ENCODE peak calls at places on chromosomes 5 and 9, in seven cellular contexts. One of them, this sample, is unnamed.

GRCh38 chr5:71877511-71877910 is 158.4 kb downstream of the CARTPT start:
- DNase-seq in adrenal gland: no peak
- DNase-seq in psoas muscle: no peak
- DNase-seq in transverse colon: no peak
- DNase-seq in lower lobe of right lung: no peak
- DNase-seq in pancreas: no peak
- DNase-seq in right atrium auricular region: no peak
- DNase-seq in this sample: no peak

GRCh38 chr9:77956555-77956954 is 75.1 kb downstream of the GNAQ start:
- DNase-seq in adrenal gland: no peak
- DNase-seq in psoas muscle: no peak
- DNase-seq in transverse colon: no peak
- DNase-seq in lower lobe of right lung: no peak
- DNase-seq in pancreas: no peak
- DNase-seq in right atrium auricular region: no peak
- DNase-seq in this sample: no peak

GRCh38 chr9:95626885-95627558 is 110.3 kb upstream of the PTCH1 start:
- DNase-seq in adrenal gland: peak; percentile 60
- DNase-seq in psoas muscle: peak; percentile 81
- DNase-seq in transverse colon: peak; percentile 49
- DNase-seq in lower lobe of right lung: peak; percentile 57
- DNase-seq in pancreas: no peak
- DNase-seq in right atrium auricular region: peak; percentile 63
- DNase-seq in this sample: no peak

GRCh38 chr9:73026375-73026774 is 73.5 kb upstream of the ALDH1A1 start:
- DNase-seq in adrenal gland: no peak
- DNase-seq in psoas muscle: no peak
- DNase-seq in transverse colon: no peak
- DNase-seq in lower lobe of right lung: no peak
- DNase-seq in pancreas: no peak
- DNase-seq in right atrium auricular region: no peak
- DNase-seq in this sample: peak; percentile 22

GRCh38 chr5:138850854-138851253 is 24.3 kb downstream of the LRRTM2 start:
- DNase-seq in adrenal gland: no peak
- DNase-seq in psoas muscle: no peak
- DNase-seq in transverse colon: no peak
- DNase-seq in lower lobe of right lung: no peak
- DNase-seq in pancreas: no peak
- DNase-seq in right atrium auricular region: no peak
- DNase-seq in this sample: no peak

GRCh38 chr9:27377811-27378345 is 80.9 kb upstream of the EQTN start:
- DNase-seq in adrenal gland: no peak
- DNase-seq in psoas muscle: no peak
- DNase-seq in transverse colon: no peak
- DNase-seq in lower lobe of right lung: no peak
- DNase-seq in pancreas: no peak
- DNase-seq in right atrium auricular region: no peak
- DNase-seq in this sample: peak; percentile 57

GRCh38 chr5:19322716-19323485 is 665.1 kb downstream of the CDH18 start:
- DNase-seq in adrenal gland: peak; percentile 79
- DNase-seq in psoas muscle: no peak
- DNase-seq in transverse colon: no peak
- DNase-seq in lower lobe of right lung: no peak
- DNase-seq in pancreas: no peak
- DNase-seq in right atrium auricular region: no peak
- DNase-seq in this sample: no peak

GRCh38 chr9:125910286-125910685 is 163.1 kb downstream of the PBX3 start:
- DNase-seq in adrenal gland: no peak
- DNase-seq in psoas muscle: no peak
- DNase-seq in transverse colon: no peak
- DNase-seq in lower lobe of right lung: no peak
- DNase-seq in pancreas: no peak
- DNase-seq in right atrium auricular region: no peak
- DNase-seq in this sample: no peak

GRCh38 chr5:105640328-105640727 is 2030.4 kb downstream of the EFNA5 start:
- DNase-seq in adrenal gland: no peak
- DNase-seq in psoas muscle: no peak
- DNase-seq in transverse colon: no peak
- DNase-seq in lower lobe of right lung: no peak
- DNase-seq in pancreas: no peak
- DNase-seq in right atrium auricular region: no peak
- DNase-seq in this sample: no peak

GRCh38 chr9:96186601-96187011 is 115.4 kb downstream of the HSD17B3 start:
- DNase-seq in adrenal gland: no peak
- DNase-seq in psoas muscle: no peak
- DNase-seq in transverse colon: peak; percentile 75
- DNase-seq in lower lobe of right lung: peak; percentile 84
- DNase-seq in pancreas: no peak
- DNase-seq in right atrium auricular region: no peak
- DNase-seq in this sample: no peak

GRCh38 chr9:94919376-94920098 is 193.0 kb downstream of the AOPEP start:
- DNase-seq in adrenal gland: no peak
- DNase-seq in psoas muscle: no peak
- DNase-seq in transverse colon: no peak
- DNase-seq in lower lobe of right lung: peak; percentile 57
- DNase-seq in pancreas: no peak
- DNase-seq in right atrium auricular region: no peak
- DNase-seq in this sample: no peak

GRCh38 chr9:137607141-137607857 is 1.8 kb downstream of the ARRDC1 start:
- DNase-seq in adrenal gland: no peak
- DNase-seq in psoas muscle: no peak
- DNase-seq in transverse colon: no peak
- DNase-seq in lower lobe of right lung: no peak
- DNase-seq in pancreas: no peak
- DNase-seq in right atrium auricular region: no peak
- DNase-seq in this sample: no peak

GRCh38 chr9:128118472-128118857 is 9.1 kb downstream of the PTGES2 start:
- DNase-seq in adrenal gland: peak; percentile 7
- DNase-seq in psoas muscle: no peak
- DNase-seq in transverse colon: peak; percentile 4
- DNase-seq in lower lobe of right lung: no peak
- DNase-seq in pancreas: peak; percentile 16
- DNase-seq in right atrium auricular region: no peak
- DNase-seq in this sample: no peak

GRCh38 chr5:83720805-83721431 is at the start of gene HAPLN1:
- DNase-seq in adrenal gland: no peak
- DNase-seq in psoas muscle: no peak
- DNase-seq in transverse colon: no peak
- DNase-seq in lower lobe of right lung: no peak
- DNase-seq in pancreas: no peak
- DNase-seq in right atrium auricular region: no peak
- DNase-seq in this sample: no peak

GRCh38 chr5:109413463-109413862 is 3.7 kb upstream of the PJA2 start:
- DNase-seq in adrenal gland: no peak
- DNase-seq in psoas muscle: no peak
- DNase-seq in transverse colon: peak; percentile 20
- DNase-seq in lower lobe of right lung: no peak
- DNase-seq in pancreas: peak; percentile 45
- DNase-seq in right atrium auricular region: no peak
- DNase-seq in this sample: no peak

GRCh38 chr5:133423618-133424282 is 188.6 kb downstream of the FSTL4 start:
- DNase-seq in adrenal gland: peak; percentile 72
- DNase-seq in psoas muscle: peak; percentile 83
- DNase-seq in transverse colon: peak; percentile 73
- DNase-seq in lower lobe of right lung: peak; percentile 80
- DNase-seq in pancreas: peak; percentile 48
- DNase-seq in right atrium auricular region: peak; percentile 62
- DNase-seq in this sample: peak; percentile 69

GRCh38 chr9:13942695-13943094 is 371.2 kb downstream of the NFIB start:
- DNase-seq in adrenal gland: no peak
- DNase-seq in psoas muscle: no peak
- DNase-seq in transverse colon: no peak
- DNase-seq in lower lobe of right lung: no peak
- DNase-seq in pancreas: no peak
- DNase-seq in right atrium auricular region: no peak
- DNase-seq in this sample: no peak

GRCh38 chr5:14727428-14727865 is 62.9 kb downstream of the OTULIN start:
- DNase-seq in adrenal gland: peak; percentile 73
- DNase-seq in psoas muscle: peak; percentile 84
- DNase-seq in transverse colon: peak; percentile 79
- DNase-seq in lower lobe of right lung: peak; percentile 78
- DNase-seq in pancreas: peak; percentile 67
- DNase-seq in right atrium auricular region: peak; percentile 85
- DNase-seq in this sample: no peak

GRCh38 chr5:153767221-153768218 is 271.2 kb downstream of the FAM114A2 start:
- DNase-seq in adrenal gland: no peak
- DNase-seq in psoas muscle: no peak
- DNase-seq in transverse colon: no peak
- DNase-seq in lower lobe of right lung: no peak
- DNase-seq in pancreas: no peak
- DNase-seq in right atrium auricular region: no peak
- DNase-seq in this sample: no peak

GRCh38 chr5:148934895-148935400 is 108.5 kb downstream of the ADRB2 start:
- DNase-seq in adrenal gland: no peak
- DNase-seq in psoas muscle: no peak
- DNase-seq in transverse colon: no peak
- DNase-seq in lower lobe of right lung: no peak
- DNase-seq in pancreas: no peak
- DNase-seq in right atrium auricular region: no peak
- DNase-seq in this sample: no peak

GRCh38 chr9:93505518-93506123 is 52.2 kb upstream of the FAM120AOS start:
- DNase-seq in adrenal gland: no peak
- DNase-seq in psoas muscle: no peak
- DNase-seq in transverse colon: no peak
- DNase-seq in lower lobe of right lung: no peak
- DNase-seq in pancreas: no peak
- DNase-seq in right atrium auricular region: no peak
- DNase-seq in this sample: no peak

GRCh38 chr5:120817044-120817985 is 353.2 kb downstream of the PRR16 start:
- DNase-seq in adrenal gland: no peak
- DNase-seq in psoas muscle: no peak
- DNase-seq in transverse colon: no peak
- DNase-seq in lower lobe of right lung: no peak
- DNase-seq in pancreas: no peak
- DNase-seq in right atrium auricular region: no peak
- DNase-seq in this sample: no peak

GRCh38 chr5:88245893-88246244 is 22.8 kb downstream of the TMEM161B start:
- DNase-seq in adrenal gland: no peak
- DNase-seq in psoas muscle: no peak
- DNase-seq in transverse colon: no peak
- DNase-seq in lower lobe of right lung: no peak
- DNase-seq in pancreas: no peak
- DNase-seq in right atrium auricular region: no peak
- DNase-seq in this sample: no peak

GRCh38 chr9:6414291-6414690 is 1.3 kb downstream of the UHRF2 start:
- DNase-seq in adrenal gland: peak; percentile 26
- DNase-seq in psoas muscle: no peak
- DNase-seq in transverse colon: no peak
- DNase-seq in lower lobe of right lung: no peak
- DNase-seq in pancreas: no peak
- DNase-seq in right atrium auricular region: no peak
- DNase-seq in this sample: no peak

GRCh38 chr5:156367602-156368001 is 40.6 kb downstream of the SGCD start:
- DNase-seq in adrenal gland: peak; percentile 84
- DNase-seq in psoas muscle: peak; percentile 69
- DNase-seq in transverse colon: no peak
- DNase-seq in lower lobe of right lung: no peak
- DNase-seq in pancreas: no peak
- DNase-seq in right atrium auricular region: peak; percentile 62
- DNase-seq in this sample: no peak

GRCh38 chr5:138603521-138603920 is 28.3 kb upstream of the HSPA9 start:
- DNase-seq in adrenal gland: no peak
- DNase-seq in psoas muscle: no peak
- DNase-seq in transverse colon: no peak
- DNase-seq in lower lobe of right lung: no peak
- DNase-seq in pancreas: no peak
- DNase-seq in right atrium auricular region: no peak
- DNase-seq in this sample: no peak

GRCh38 chr9:131642496-131643083 is 97.3 kb downstream of the PRRT1B start:
- DNase-seq in adrenal gland: no peak
- DNase-seq in psoas muscle: no peak
- DNase-seq in transverse colon: no peak
- DNase-seq in lower lobe of right lung: no peak
- DNase-seq in pancreas: no peak
- DNase-seq in right atrium auricular region: no peak
- DNase-seq in this sample: no peak

GRCh38 chr9:131636593-131636992 is 91.3 kb downstream of the PRRT1B start:
- DNase-seq in adrenal gland: no peak
- DNase-seq in psoas muscle: no peak
- DNase-seq in transverse colon: no peak
- DNase-seq in lower lobe of right lung: no peak
- DNase-seq in pancreas: no peak
- DNase-seq in right atrium auricular region: no peak
- DNase-seq in this sample: no peak

GRCh38 chr9:131640438-131641181 is 95.3 kb downstream of the PRRT1B start:
- DNase-seq in adrenal gland: no peak
- DNase-seq in psoas muscle: no peak
- DNase-seq in transverse colon: no peak
- DNase-seq in lower lobe of right lung: no peak
- DNase-seq in pancreas: no peak
- DNase-seq in right atrium auricular region: no peak
- DNase-seq in this sample: no peak

GRCh38 chr9:131641618-131642495 is 96.5 kb downstream of the PRRT1B start:
- DNase-seq in adrenal gland: no peak
- DNase-seq in psoas muscle: no peak
- DNase-seq in transverse colon: peak; percentile 68
- DNase-seq in lower lobe of right lung: no peak
- DNase-seq in pancreas: no peak
- DNase-seq in right atrium auricular region: no peak
- DNase-seq in this sample: no peak

GRCh38 chr9:131639771-131640437 is 94.6 kb downstream of the PRRT1B start:
- DNase-seq in adrenal gland: no peak
- DNase-seq in psoas muscle: no peak
- DNase-seq in transverse colon: no peak
- DNase-seq in lower lobe of right lung: no peak
- DNase-seq in pancreas: no peak
- DNase-seq in right atrium auricular region: no peak
- DNase-seq in this sample: no peak
- H3K36me3 ChIP-seq in adrenal gland: no peaks in the 10 kb centered on the region
- H3K36me3 ChIP-seq in psoas muscle: peaks cover 2% of the 10 kb centered on the region
- H3K36me3 ChIP-seq in transverse colon: no peaks in the 10 kb centered on the region
- H3K36me3 ChIP-seq in lower lobe of right lung: peaks cover 55% of the 10 kb centered on the region
- H3K36me3 ChIP-seq in pancreas: peaks cover 5% of the 10 kb centered on the region
- H3K36me3 ChIP-seq in right atrium auricular region: peaks cover 30% of the 10 kb centered on the region
- H3K36me3 ChIP-seq in this sample: peaks cover 46% of the 10 kb centered on the region

GRCh38 chr9:120544441-120544840 is 35.5 kb downstream of the CDK5RAP2 start:
- DNase-seq in adrenal gland: no peak
- DNase-seq in psoas muscle: peak; percentile 74
- DNase-seq in transverse colon: no peak
- DNase-seq in lower lobe of right lung: no peak
- DNase-seq in pancreas: no peak
- DNase-seq in right atrium auricular region: no peak
- DNase-seq in this sample: no peak
- TF ChIP-seq CTCF in adrenal gland: no peak
- TF ChIP-seq CTCF in psoas muscle: no peak
- TF ChIP-seq CTCF in transverse colon: no peak
- TF ChIP-seq CTCF in lower lobe of right lung: no peak
- TF ChIP-seq CTCF in pancreas: no peak
- TF ChIP-seq CTCF in right atrium auricular region: no peak
- TF ChIP-seq CTCF in this sample: no peak

GRCh38 chr9:124357591-124358361 is 57.5 kb downstream of the PSMB7 start:
- DNase-seq in adrenal gland: no peak
- DNase-seq in psoas muscle: no peak
- DNase-seq in transverse colon: no peak
- DNase-seq in lower lobe of right lung: no peak
- DNase-seq in pancreas: no peak
- DNase-seq in right atrium auricular region: no peak
- DNase-seq in this sample: peak; percentile 16
- H3K36me3 ChIP-seq in adrenal gland: no peaks in the 10 kb centered on the region
- H3K36me3 ChIP-seq in psoas muscle: peaks cover 7% of the 10 kb centered on the region
- H3K36me3 ChIP-seq in transverse colon: peaks cover 6% of the 10 kb centered on the region
- H3K36me3 ChIP-seq in lower lobe of right lung: peaks cover 48% of the 10 kb centered on the region
- H3K36me3 ChIP-seq in pancreas: peaks cover 11% of the 10 kb centered on the region
- H3K36me3 ChIP-seq in right atrium auricular region: peaks cover 18% of the 10 kb centered on the region
- H3K36me3 ChIP-seq in this sample: peaks cover 28% of the 10 kb centered on the region

GRCh38 chr9:99819484-99820329 is 2.0 kb upstream of the NR4A3 start:
- DNase-seq in adrenal gland: peak; percentile 97
- DNase-seq in psoas muscle: peak; percentile 98
- DNase-seq in transverse colon: peak; percentile 92
- DNase-seq in lower lobe of right lung: peak; percentile 95
- DNase-seq in pancreas: peak; percentile 93
- DNase-seq in right atrium auricular region: peak; percentile 98
- DNase-seq in this sample: peak; percentile 97
- TF ChIP-seq CTCF in adrenal gland: no peak
- TF ChIP-seq CTCF in psoas muscle: no peak
- TF ChIP-seq CTCF in transverse colon: no peak
- TF ChIP-seq CTCF in lower lobe of right lung: no peak
- TF ChIP-seq CTCF in pancreas: no peak
- TF ChIP-seq CTCF in right atrium auricular region: no peak
- TF ChIP-seq CTCF in this sample: no peak